ENCODE peak calls at places on chromosomes 5 and 9, in four cellular contexts. U is IMR-90, I is K562, G is GM12878. W is an unnamed sample.

GRCh38 chr5:73826761-73827450 is 200.9 kb downstream of the ARHGEF28 start:
- DNase-seq in I (no peak), G (no peak), U (peak), W (peak)

GRCh38 chr5:149217802-149218153 is 53.9 kb upstream of the AFAP1L1 start:
- DNase-seq in G (no peak), U (no peak), I (no peak), W (no peak)

GRCh38 chr9:18405240-18405639 is 68.7 kb upstream of the ADAMTSL1 start:
- DNase-seq in G (no peak), U (no peak), I (no peak), W (no peak)

GRCh38 chr5:154758501-154758900 is 3.3 kb downstream of the LARP1 start:
- DNase-seq in G (no peak), U (peak), I (no peak), W (no peak)

GRCh38 chr9:83596899-83597504 is 25.9 kb upstream of the IDNK start:
- DNase-seq in G (no peak), U (no peak), I (peak), W (peak)

GRCh38 chr9:131667576-131667975 is 72.3 kb downstream of the RAPGEF1 start:
- DNase-seq in U (no peak), I (no peak), G (no peak), W (no peak)

GRCh38 chr5:180210961-180211760 is 2.1 kb upstream of the RASGEF1C start:
- DNase-seq in U (no peak), G (no peak), I (peak), W (no peak)

GRCh38 chr5:99911971-99912370 is 623.2 kb upstream of the FAM174A start:
- DNase-seq in G (no peak), I (no peak), U (no peak), W (no peak)

GRCh38 chr9:107316795-107317661 is 33.9 kb downstream of the RAD23B start:
- DNase-seq in I (no peak), G (no peak), U (no peak), W (no peak)

DNA sequence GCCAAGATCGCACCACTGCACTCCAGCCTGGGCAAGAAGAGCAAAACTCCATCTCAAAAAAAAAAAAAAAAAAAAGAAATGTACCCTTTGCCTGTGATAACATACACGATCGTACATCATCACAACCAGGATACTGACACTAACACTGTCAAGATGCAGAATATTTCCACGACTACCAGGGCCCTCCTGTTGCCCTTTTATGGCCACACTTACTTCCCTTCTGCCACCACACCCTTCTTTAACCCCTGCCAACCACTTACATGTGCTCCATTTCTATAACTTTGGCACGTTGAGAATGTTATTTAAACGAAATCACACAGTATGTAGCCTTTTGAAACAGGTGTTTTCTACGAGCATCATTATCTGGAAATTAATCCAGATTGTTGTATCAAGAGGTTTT is 69.0 kb upstream of the OTULINL start:
- DNase-seq in U (no peak), I (no peak), G (no peak), W (no peak)
- TF ChIP-seq RFX5 in U (no peak), I (no peak), G (no peak), W (no peak)

DNA sequence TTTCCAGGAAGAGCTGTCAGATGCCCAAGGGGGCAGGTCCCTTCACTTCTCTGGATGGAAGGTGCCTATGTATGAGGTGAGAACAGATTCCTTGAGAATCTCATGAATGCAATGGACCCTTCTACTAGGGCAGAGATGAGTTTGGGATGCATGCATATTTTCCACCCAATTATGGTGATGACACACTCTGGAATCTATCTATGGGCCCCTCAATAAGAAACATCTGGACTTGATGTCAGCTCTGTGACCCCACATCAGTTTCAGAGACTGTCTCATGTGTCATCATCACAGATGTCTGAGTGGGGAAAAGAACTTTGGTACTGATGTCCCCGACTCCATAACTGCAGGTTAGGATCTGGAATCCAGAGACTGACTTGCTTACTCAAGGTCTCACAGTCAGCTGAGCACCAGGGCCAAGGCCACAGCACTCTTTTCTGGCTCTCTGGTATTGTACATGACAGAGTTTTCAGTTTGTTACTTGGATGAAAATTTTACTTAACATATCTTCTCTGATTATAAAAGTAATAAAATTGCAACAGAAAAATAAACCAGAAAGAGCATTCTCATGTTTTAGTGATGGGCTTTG is 177.0 kb downstream of the DCP2 start:
- DNase-seq in I (no peak), U (peak), G (no peak), W (no peak)
- TF ChIP-seq USF2 in I (no peak), U (no peak), G (no peak), W (no peak)

GRCh38 chr9:119005162-119005561 is 364.1 kb downstream of the BRINP1 start:
- DNase-seq in I (no peak), U (no peak), G (no peak), W (no peak)
- TF ChIP-seq ELK1 in I (no peak), U (no peak), G (no peak), W (no peak)

DNA sequence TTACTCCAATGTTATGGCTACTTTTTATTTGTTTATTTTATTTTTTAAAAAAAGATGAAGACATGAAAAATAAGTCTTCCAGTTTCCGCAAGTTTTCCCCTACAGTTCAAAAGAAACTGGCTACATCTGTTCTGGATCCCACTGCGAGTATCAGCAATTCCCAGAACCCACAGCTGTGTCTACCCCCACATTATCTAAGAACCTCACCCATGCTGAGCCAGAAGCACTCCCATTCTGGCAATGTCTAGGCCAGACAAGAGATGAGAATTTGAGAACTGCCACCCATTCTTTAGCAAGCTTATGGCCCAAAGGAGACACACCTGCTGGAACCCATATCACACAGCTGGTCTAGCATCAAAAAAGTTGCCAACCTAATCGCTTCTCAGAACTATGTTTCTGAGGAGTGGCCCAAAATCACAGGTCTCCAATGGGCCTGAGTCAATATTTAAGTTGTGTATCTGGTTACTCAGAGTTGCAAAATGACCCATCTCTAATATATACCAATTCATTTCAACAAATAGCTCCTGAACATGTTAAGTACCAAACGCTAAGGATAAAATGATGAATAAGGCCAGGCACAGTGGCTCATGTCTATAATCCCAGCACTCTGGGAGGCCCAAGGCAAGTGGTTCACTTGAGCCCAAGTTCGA is 27.1 kb downstream of the MTMR12 start:
- DNase-seq in G (no peak), I (peak), U (no peak), W (no peak)
- TF ChIP-seq RFX5 in G (no peak), I (no peak), U (no peak), W (no peak)

GRCh38 chr5:15105799-15106393 is 234.3 kb upstream of the ANKH start:
- DNase-seq in I (peak), G (no peak), U (peak), W (peak)
- TF ChIP-seq USF2 in I (no peak), G (no peak), U (no peak), W (no peak)

GRCh38 chr9:138103111-138103823 is 225.7 kb downstream of the CACNA1B start:
- DNase-seq in I (no peak), U (no peak), G (no peak), W (no peak)
- TF ChIP-seq ELK1 in I (no peak), U (no peak), G (no peak), W (no peak)